ENCODE peak calls at places on chromosomes 4 and X, in nine cellular contexts. One of them, this sample, is unnamed.

GRCh38 chr4:158811704-158812103 is 42.9 kb downstream of the FNIP2 start:
- DNase-seq in OCI-LY7: peak
- DNase-seq in IMR-90: no peak
- DNase-seq in B cell: no peak
- DNase-seq in brain microvascular endothelial cell: peak
- DNase-seq in glutamatergic neuron: no peak
- DNase-seq in epithelial cell of esophagus: peak
- DNase-seq in WERI-Rb-1: no peak
- DNase-seq in uterus: no peak
- DNase-seq in this sample: peak

GRCh38 chrX:40748977-40749376 is 13.6 kb upstream of the MED14 start:
- DNase-seq in epithelial cell of esophagus: no peak
- DNase-seq in WERI-Rb-1: no peak
- DNase-seq in uterus: no peak
- DNase-seq in OCI-LY7: no peak
- DNase-seq in glutamatergic neuron: no peak
- DNase-seq in B cell: no peak
- DNase-seq in IMR-90: no peak
- DNase-seq in brain microvascular endothelial cell: no peak
- DNase-seq in this sample: no peak

GRCh38 chrX:77900688-77901087 is 1.4 kb downstream of the COX7B start:
- DNase-seq in WERI-Rb-1: no peak
- DNase-seq in B cell: no peak
- DNase-seq in OCI-LY7: no peak
- DNase-seq in brain microvascular endothelial cell: no peak
- DNase-seq in glutamatergic neuron: no peak
- DNase-seq in uterus: no peak
- DNase-seq in epithelial cell of esophagus: peak
- DNase-seq in IMR-90: no peak
- DNase-seq in this sample: peak

GRCh38 chr4:29081230-29081955 is 1638.8 kb upstream of the PCDH7 start:
- DNase-seq in uterus: no peak
- DNase-seq in IMR-90: peak
- DNase-seq in epithelial cell of esophagus: peak
- DNase-seq in brain microvascular endothelial cell: no peak
- DNase-seq in glutamatergic neuron: no peak
- DNase-seq in B cell: no peak
- DNase-seq in WERI-Rb-1: no peak
- DNase-seq in OCI-LY7: no peak
- DNase-seq in this sample: no peak

GRCh38 chr4:111228874-111229273 is 606.0 kb upstream of the PITX2 start:
- DNase-seq in IMR-90: peak
- DNase-seq in OCI-LY7: no peak
- DNase-seq in epithelial cell of esophagus: peak
- DNase-seq in uterus: no peak
- DNase-seq in brain microvascular endothelial cell: no peak
- DNase-seq in glutamatergic neuron: no peak
- DNase-seq in WERI-Rb-1: no peak
- DNase-seq in B cell: no peak
- DNase-seq in this sample: no peak

GRCh38 chr4:14967982-14968381 is 34.3 kb upstream of the CPEB2 start:
- DNase-seq in uterus: no peak
- DNase-seq in WERI-Rb-1: no peak
- DNase-seq in IMR-90: no peak
- DNase-seq in brain microvascular endothelial cell: no peak
- DNase-seq in epithelial cell of esophagus: no peak
- DNase-seq in B cell: no peak
- DNase-seq in glutamatergic neuron: no peak
- DNase-seq in OCI-LY7: no peak
- DNase-seq in this sample: no peak

GRCh38 chr4:113437124-113437523 is 324.4 kb downstream of the CAMK2D start:
- DNase-seq in OCI-LY7: no peak
- DNase-seq in glutamatergic neuron: no peak
- DNase-seq in B cell: no peak
- DNase-seq in epithelial cell of esophagus: no peak
- DNase-seq in IMR-90: no peak
- DNase-seq in uterus: no peak
- DNase-seq in brain microvascular endothelial cell: no peak
- DNase-seq in WERI-Rb-1: no peak
- DNase-seq in this sample: no peak

GRCh38 chr4:162131256-162131655 is 32.5 kb downstream of the FSTL5 start:
- DNase-seq in brain microvascular endothelial cell: no peak
- DNase-seq in uterus: no peak
- DNase-seq in glutamatergic neuron: no peak
- DNase-seq in OCI-LY7: no peak
- DNase-seq in IMR-90: no peak
- DNase-seq in B cell: no peak
- DNase-seq in epithelial cell of esophagus: peak
- DNase-seq in WERI-Rb-1: no peak
- DNase-seq in this sample: no peak

GRCh38 chrX:29627833-29628232 is 587.5 kb upstream of the MAGEB2 start:
- DNase-seq in glutamatergic neuron: no peak
- DNase-seq in uterus: no peak
- DNase-seq in WERI-Rb-1: no peak
- DNase-seq in B cell: no peak
- DNase-seq in OCI-LY7: no peak
- DNase-seq in IMR-90: no peak
- DNase-seq in epithelial cell of esophagus: no peak
- DNase-seq in brain microvascular endothelial cell: peak
- DNase-seq in this sample: no peak

GRCh38 chrX:2933125-2933900 is 4.2 kb upstream of the ARSD start:
- DNase-seq in B cell: no peak
- DNase-seq in brain microvascular endothelial cell: no peak
- DNase-seq in IMR-90: no peak
- DNase-seq in epithelial cell of esophagus: peak
- DNase-seq in glutamatergic neuron: no peak
- DNase-seq in WERI-Rb-1: no peak
- DNase-seq in uterus: no peak
- DNase-seq in OCI-LY7: no peak
- DNase-seq in this sample: no peak

GRCh38 chr4:30953799-30954198 is 233.6 kb downstream of the PCDH7 start:
- DNase-seq in B cell: no peak
- DNase-seq in uterus: no peak
- DNase-seq in epithelial cell of esophagus: no peak
- DNase-seq in OCI-LY7: no peak
- DNase-seq in WERI-Rb-1: no peak
- DNase-seq in glutamatergic neuron: no peak
- DNase-seq in IMR-90: no peak
- DNase-seq in brain microvascular endothelial cell: no peak
- DNase-seq in this sample: no peak

GRCh38 chrX:56802921-56803848 is 74.1 kb downstream of the NBDY start:
- DNase-seq in B cell: no peak
- DNase-seq in OCI-LY7: no peak
- DNase-seq in IMR-90: peak
- DNase-seq in epithelial cell of esophagus: peak
- DNase-seq in WERI-Rb-1: peak
- DNase-seq in glutamatergic neuron: peak
- DNase-seq in brain microvascular endothelial cell: peak
- DNase-seq in uterus: peak
- DNase-seq in this sample: peak
- TF ChIP-seq CTCF in B cell: peak
- TF ChIP-seq CTCF in OCI-LY7: no peak
- TF ChIP-seq CTCF in IMR-90: peak
- TF ChIP-seq CTCF in epithelial cell of esophagus: peak
- TF ChIP-seq CTCF in WERI-Rb-1: peak
- TF ChIP-seq CTCF in glutamatergic neuron: no peak
- TF ChIP-seq CTCF in brain microvascular endothelial cell: peak
- TF ChIP-seq CTCF in uterus: peak
- TF ChIP-seq CTCF in this sample: no peak

DNA sequence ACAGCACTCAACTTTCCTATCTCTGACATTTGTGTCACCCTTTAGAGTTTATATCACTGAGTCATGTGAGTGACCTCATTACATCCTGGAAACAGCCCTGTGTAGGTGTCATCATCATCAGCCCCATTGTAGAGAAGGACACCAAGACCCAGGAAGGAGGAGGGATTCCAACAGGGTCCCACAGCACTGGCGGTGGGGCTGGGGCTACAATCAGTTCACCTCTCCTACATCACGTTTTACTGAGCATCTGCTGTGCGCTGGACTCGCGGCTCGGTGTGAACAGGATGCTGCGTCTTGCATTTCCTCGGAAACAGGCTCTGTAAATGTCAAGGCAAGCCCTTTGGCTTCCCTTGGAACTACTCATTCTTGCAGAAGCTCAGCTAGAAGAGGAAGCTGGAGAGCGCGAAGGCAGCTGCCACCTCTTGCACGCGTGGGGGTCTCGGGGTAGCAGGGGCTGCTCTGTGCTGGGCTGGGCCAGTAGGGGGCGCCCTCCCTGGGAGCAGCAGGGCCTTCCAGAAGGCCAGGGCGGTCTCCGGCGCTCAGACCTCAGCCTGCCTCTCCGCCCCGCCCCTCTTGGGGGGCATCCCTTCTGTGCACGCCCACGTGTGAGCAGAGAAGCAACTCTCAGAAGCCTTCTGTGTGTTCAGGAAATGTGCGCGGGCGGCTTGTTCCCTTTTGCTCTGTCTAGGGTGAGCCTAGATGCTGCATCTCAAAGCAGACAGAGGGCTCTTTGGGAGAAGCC is 29.0 kb downstream of the REELD1 start:
- DNase-seq in uterus: no peak
- DNase-seq in glutamatergic neuron: no peak
- DNase-seq in IMR-90: peak
- DNase-seq in epithelial cell of esophagus: peak
- DNase-seq in brain microvascular endothelial cell: peak
- DNase-seq in WERI-Rb-1: peak
- DNase-seq in OCI-LY7: peak
- DNase-seq in B cell: no peak
- DNase-seq in this sample: peak
- TF ChIP-seq CTCF in uterus: no peak
- TF ChIP-seq CTCF in glutamatergic neuron: peak
- TF ChIP-seq CTCF in IMR-90: peak
- TF ChIP-seq CTCF in epithelial cell of esophagus: peak
- TF ChIP-seq CTCF in brain microvascular endothelial cell: peak
- TF ChIP-seq CTCF in WERI-Rb-1: peak
- TF ChIP-seq CTCF in OCI-LY7: peak
- TF ChIP-seq CTCF in B cell: peak
- TF ChIP-seq CTCF in this sample: peak

DNA sequence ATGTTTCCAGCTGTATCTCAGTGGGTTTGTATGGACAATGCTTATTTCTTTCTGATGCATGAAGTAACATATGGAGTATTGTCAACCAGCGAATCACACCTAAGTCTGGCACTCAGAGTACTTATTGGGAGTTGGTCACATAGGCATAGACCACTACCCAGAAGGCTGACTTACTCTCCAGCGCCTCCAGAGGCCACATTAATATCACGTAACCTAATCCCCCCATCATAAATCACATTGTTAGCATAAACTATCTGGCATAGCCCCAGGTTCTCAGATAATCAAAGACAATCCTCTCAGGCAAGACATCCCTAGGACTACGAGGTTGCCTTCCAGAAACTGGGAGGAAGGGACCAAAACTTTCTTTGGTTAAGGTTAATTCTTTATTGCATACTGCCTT is 560.5 kb upstream of the PABPC4L start:
- DNase-seq in epithelial cell of esophagus: no peak
- DNase-seq in glutamatergic neuron: no peak
- DNase-seq in B cell: no peak
- DNase-seq in uterus: no peak
- DNase-seq in OCI-LY7: peak
- DNase-seq in IMR-90: no peak
- DNase-seq in WERI-Rb-1: peak
- DNase-seq in brain microvascular endothelial cell: no peak
- DNase-seq in this sample: no peak
- TF ChIP-seq CTCF in epithelial cell of esophagus: peak
- TF ChIP-seq CTCF in glutamatergic neuron: no peak
- TF ChIP-seq CTCF in B cell: no peak
- TF ChIP-seq CTCF in uterus: no peak
- TF ChIP-seq CTCF in OCI-LY7: peak
- TF ChIP-seq CTCF in IMR-90: no peak
- TF ChIP-seq CTCF in WERI-Rb-1: peak
- TF ChIP-seq CTCF in brain microvascular endothelial cell: peak
- TF ChIP-seq CTCF in this sample: no peak

GRCh38 chr4:25174674-25175073 is 14.4 kb upstream of the SEPSECS start:
- DNase-seq in OCI-LY7: no peak
- DNase-seq in IMR-90: peak
- DNase-seq in uterus: no peak
- DNase-seq in glutamatergic neuron: no peak
- DNase-seq in B cell: no peak
- DNase-seq in WERI-Rb-1: no peak
- DNase-seq in epithelial cell of esophagus: peak
- DNase-seq in brain microvascular endothelial cell: no peak
- DNase-seq in this sample: no peak

GRCh38 chr4:25171451-25171850 is 11.2 kb upstream of the SEPSECS start:
- DNase-seq in glutamatergic neuron: no peak
- DNase-seq in OCI-LY7: no peak
- DNase-seq in brain microvascular endothelial cell: no peak
- DNase-seq in uterus: no peak
- DNase-seq in IMR-90: no peak
- DNase-seq in B cell: no peak
- DNase-seq in epithelial cell of esophagus: no peak
- DNase-seq in WERI-Rb-1: no peak
- DNase-seq in this sample: no peak

GRCh38 chr4:25177147-25177546 is 16.9 kb upstream of the SEPSECS start:
- DNase-seq in IMR-90: no peak
- DNase-seq in OCI-LY7: no peak
- DNase-seq in uterus: no peak
- DNase-seq in WERI-Rb-1: no peak
- DNase-seq in epithelial cell of esophagus: no peak
- DNase-seq in brain microvascular endothelial cell: no peak
- DNase-seq in B cell: no peak
- DNase-seq in glutamatergic neuron: no peak
- DNase-seq in this sample: no peak

GRCh38 chr4:25169446-25169845 is 9.2 kb upstream of the SEPSECS start:
- DNase-seq in glutamatergic neuron: no peak
- DNase-seq in brain microvascular endothelial cell: no peak
- DNase-seq in WERI-Rb-1: no peak
- DNase-seq in IMR-90: no peak
- DNase-seq in OCI-LY7: no peak
- DNase-seq in epithelial cell of esophagus: peak
- DNase-seq in B cell: no peak
- DNase-seq in uterus: no peak
- DNase-seq in this sample: no peak

DNA sequence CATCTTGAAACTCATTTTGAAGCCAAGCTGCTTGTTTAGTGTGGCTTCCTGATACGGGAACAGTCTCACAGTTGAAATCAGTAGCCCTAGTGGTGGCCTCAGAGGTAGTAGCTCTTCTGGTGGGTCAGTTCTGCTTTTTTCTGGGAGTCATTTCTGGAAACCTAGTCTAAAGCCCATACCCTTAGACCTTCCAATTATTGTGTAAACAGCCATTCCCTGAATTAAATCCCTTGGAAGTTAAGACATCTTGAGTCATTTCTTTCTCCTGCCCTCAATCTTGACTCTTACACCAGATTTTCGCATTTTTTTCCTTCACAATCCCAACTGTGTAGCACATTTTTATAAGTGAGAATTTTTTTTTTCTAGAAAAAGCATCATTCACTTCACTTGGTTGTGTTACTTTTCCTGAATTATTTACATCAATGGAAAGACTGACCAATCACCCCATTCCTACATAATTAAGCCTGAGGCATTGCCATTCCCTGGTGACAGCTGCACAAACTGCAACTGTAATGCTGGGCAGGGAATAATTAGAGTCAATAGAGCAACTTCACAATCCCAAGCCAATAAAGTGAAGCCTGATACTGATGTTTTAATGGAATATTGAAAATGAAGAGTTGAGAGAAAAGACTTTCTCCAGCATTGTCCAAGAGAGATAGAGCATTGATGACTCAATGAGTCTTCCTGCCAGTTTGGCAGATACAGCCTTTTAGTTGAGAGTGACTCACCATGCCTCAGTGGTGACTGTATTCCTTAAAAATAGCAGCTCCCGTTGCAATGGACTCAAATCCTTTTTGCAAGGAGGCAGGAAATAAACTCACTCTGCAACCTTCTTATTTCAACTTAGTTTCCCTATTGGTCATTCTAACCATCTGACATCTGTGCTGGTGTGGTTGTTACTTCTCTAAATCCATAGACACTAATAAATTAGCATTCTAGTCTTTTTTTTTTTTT is 13.0 kb upstream of the SEPSECS start:
- DNase-seq in epithelial cell of esophagus: peak
- DNase-seq in brain microvascular endothelial cell: peak
- DNase-seq in OCI-LY7: no peak
- DNase-seq in WERI-Rb-1: no peak
- DNase-seq in glutamatergic neuron: no peak
- DNase-seq in uterus: peak
- DNase-seq in B cell: no peak
- DNase-seq in IMR-90: peak
- DNase-seq in this sample: peak
- TF ChIP-seq CTCF in epithelial cell of esophagus: no peak
- TF ChIP-seq CTCF in brain microvascular endothelial cell: peak
- TF ChIP-seq CTCF in OCI-LY7: no peak
- TF ChIP-seq CTCF in WERI-Rb-1: no peak
- TF ChIP-seq CTCF in glutamatergic neuron: no peak
- TF ChIP-seq CTCF in uterus: no peak
- TF ChIP-seq CTCF in B cell: no peak
- TF ChIP-seq CTCF in IMR-90: no peak
- TF ChIP-seq CTCF in this sample: no peak

This sample was measured in HL-60.